ENCODE peak calls at places on chromosomes 11 and 22, in four cellular contexts. W is progenitor cell of endocrine pancreas, U is dorsolateral prefrontal cortex, C is adrenal gland. B is an unnamed sample.

GRCh38 chr11:79007811-79008294 is 433.0 kb downstream of the TENM4 start:
- DNase-seq in W (no peak), U (no peak), C (no peak), B (no peak)

GRCh38 chr22:31329029-31329428 is 17.1 kb downstream of the PATZ1 start:
- DNase-seq in W (no peak), U (no peak), C (no peak), B (no peak)

GRCh38 chr11:3775761-3776406 is 21.5 kb downstream of the NUP98 start:
- DNase-seq in W (no peak), U (no peak), C (no peak), B (peak)

GRCh38 chr11:62786318-62787004 is 741 bp upstream of the TMEM179B start:
- DNase-seq in W (peak), U (peak), C (peak), B (peak)

GRCh38 chr22:25689631-25690030 is 52.4 kb upstream of the MYO18B start:
- DNase-seq in W (no peak), U (no peak), C (no peak), B (no peak)

GRCh38 chr22:42544686-42545085 is 9.1 kb upstream of the SERHL2 start:
- DNase-seq in W (no peak), U (no peak), C (no peak), B (no peak)

GRCh38 chr22:43198936-43199335 is 12.0 kb upstream of the TTLL12 start:
- DNase-seq in W (no peak), U (no peak), C (no peak), B (no peak)

GRCh38 chr11:72930011-72930410 is 115.8 kb downstream of the ATG16L2 start:
- DNase-seq in W (no peak), U (no peak), C (no peak), B (no peak)

GRCh38 chr11:46300270-46300669 is 22.8 kb downstream of the CREB3L1 start:
- DNase-seq in W (no peak), U (no peak), C (no peak), B (no peak)

GRCh38 chr11:73949246-73949645 is 1.6 kb upstream of the DNAJB13 start:
- DNase-seq in W (no peak), U (no peak), C (peak), B (peak)

GRCh38 chr11:102237096-102237735 is 80.1 kb upstream of the BIRC3 start:
- DNase-seq in W (no peak), U (no peak), C (no peak), B (no peak)

GRCh38 chr11:10666976-10667892 is 26.3 kb downstream of the IRAG1 start:
- DNase-seq in W (no peak), U (no peak), C (no peak), B (no peak)

GRCh38 chr11:46353706-46354105 is 6.4 kb downstream of the DGKZ start:
- DNase-seq in W (no peak), U (peak), C (no peak), B (no peak)

GRCh38 chr11:76620471-76620870 is 50.1 kb downstream of the LRRC32 start:
- DNase-seq in W (no peak), U (no peak), C (no peak), B (no peak)

GRCh38 chr11:12674936-12675696 is 895 bp downstream of the TEAD1 start:
- DNase-seq in W (peak), U (no peak), C (no peak), B (no peak)

GRCh38 chr11:20000393-20001134 is 159.7 kb downstream of the DBX1 start:
- DNase-seq in W (no peak), U (peak), C (no peak), B (no peak)

GRCh38 chr11:8289426-8290047 is 25.9 kb upstream of the LMO1 start:
- DNase-seq in W (no peak), U (no peak), C (no peak), B (no peak)

GRCh38 chr11:94767701-94768601 is at the start of gene AMOTL1:
- DNase-seq in W (peak), U (peak), C (peak), B (peak)

GRCh38 chr11:123561046-123561781 is 93.2 kb downstream of the SCN3B start:
- DNase-seq in W (peak), U (peak), C (peak), B (no peak)

B was measured in MV-4-11.